ENCODE peak calls at places on chromosomes 2 and 18, in seven cellular contexts. K, B, D, V, U, P and Z are unnamed samples.

GRCh38 chr2:241248289-241248688 is 59.8 kb downstream of the ANO7 start:
- DNase-seq in K (no peak), B (no peak), D (no peak), V (no peak), U (no peak), P (no peak), Z (no peak)

GRCh38 chr2:14756122-14756541 is 123.6 kb downstream of the LRATD1 start:
- DNase-seq in K (peak), B (no peak), D (no peak), V (no peak), U (peak), P (no peak), Z (no peak)

GRCh38 chr2:174004900-174005605 is 39.9 kb upstream of the SP3 start:
- DNase-seq in K (peak), B (no peak), D (no peak), V (no peak), U (peak), P (no peak), Z (no peak)

GRCh38 chr2:119606674-119607073 is 62.4 kb downstream of the CFAP221 start:
- DNase-seq in K (no peak), B (no peak), D (no peak), V (no peak), U (no peak), P (no peak), Z (no peak)

GRCh38 chr2:101418704-101419663 is 31.7 kb upstream of the CREG2 start:
- DNase-seq in K (peak), B (peak), D (peak), V (no peak), U (peak), P (no peak), Z (peak)

GRCh38 chr2:44358498-44358897 is 2.8 kb downstream of the PREPL start:
- DNase-seq in K (no peak), B (peak), D (peak), V (no peak), U (peak), P (peak), Z (no peak)

GRCh38 chr2:218814540-218815243 is 16.9 kb downstream of the PRKAG3 start:
- DNase-seq in K (no peak), B (no peak), D (no peak), V (no peak), U (no peak), P (no peak), Z (no peak)

GRCh38 chr2:168470188-168470879 is 14.3 kb downstream of the CERS6 start:
- DNase-seq in K (peak), B (no peak), D (peak), V (no peak), U (no peak), P (no peak), Z (no peak)

GRCh38 chr2:7974936-7975335 is 706.9 kb upstream of the ID2 start:
- DNase-seq in K (no peak), B (no peak), D (no peak), V (no peak), U (no peak), P (no peak), Z (no peak)

GRCh38 chr2:177325554-177325953 is 61.0 kb upstream of the NFE2L2 start:
- DNase-seq in K (peak), B (peak), D (no peak), V (no peak), U (peak), P (no peak), Z (no peak)

GRCh38 chr18:59328683-59329082 is 10.2 kb upstream of the CPLX4 start:
- DNase-seq in K (no peak), B (no peak), D (no peak), V (no peak), U (no peak), P (no peak), Z (no peak)